ENCODE peak calls at places on chromosomes 12 and 14, in nine cellular contexts. Y is cardiac muscle cell, A is GM23338, Q is progenitor cell of endocrine pancreas, G is lower lobe of right lung, J is NB4, W is GM12865, K is transverse colon, Z is choroid plexus epithelial cell. R is an unnamed sample.

GRCh38 chr12:29762637-29763300 is 21.0 kb downstream of the TMTC1 start:
- DNase-seq in Y (no peak), A (no peak), Q (no peak), G (no peak), J (no peak), W (no peak), K (no peak), Z (no peak), R (no peak)

GRCh38 chr12:46260153-46260912 is 8.5 kb downstream of the SLC38A1 start:
- DNase-seq in Y (peak), A (peak), Q (no peak), G (no peak), J (no peak), W (no peak), K (no peak), Z (peak), R (no peak)

GRCh38 chr12:66965613-66966012 is 286.7 kb upstream of the GRIP1 start:
- DNase-seq in Y (no peak), A (no peak), Q (no peak), G (no peak), J (no peak), W (peak), K (no peak), Z (no peak), R (no peak)

GRCh38 chr14:53741379-53742225 is 215.0 kb downstream of the BMP4 start:
- DNase-seq in Y (no peak), A (no peak), Q (no peak), G (no peak), J (no peak), W (no peak), K (no peak), Z (no peak), R (no peak)

GRCh38 chr12:87870493-87870892 is 158.7 kb downstream of the C12orf50 start:
- DNase-seq in Y (no peak), A (no peak), Q (no peak), G (no peak), J (no peak), W (no peak), K (no peak), Z (no peak), R (no peak)

GRCh38 chr14:54169254-54169924 is 212.8 kb upstream of the BMP4 start:
- DNase-seq in Y (no peak), A (no peak), Q (no peak), G (no peak), J (no peak), W (no peak), K (no peak), Z (no peak), R (no peak)

GRCh38 chr14:82420874-82421273 is 887.2 kb upstream of the SEL1L start:
- DNase-seq in Y (no peak), A (no peak), Q (no peak), G (no peak), J (no peak), W (no peak), K (no peak), Z (no peak), R (no peak)

GRCh38 chr14:67883717-67884116 is 64.1 kb downstream of the RAD51B start:
- DNase-seq in Y (no peak), A (no peak), Q (no peak), G (no peak), J (peak), W (no peak), K (no peak), Z (peak), R (no peak)

GRCh38 chr14:99467338-99468075 is 13.2 kb downstream of the SETD3 start:
- DNase-seq in Y (peak), A (no peak), Q (no peak), G (no peak), J (no peak), W (no peak), K (no peak), Z (no peak), R (no peak)

GRCh38 chr12:68480526-68480925 is 130.2 kb upstream of the RAP1B start:
- DNase-seq in Y (no peak), A (no peak), Q (no peak), G (no peak), J (no peak), W (peak), K (no peak), Z (no peak), R (no peak)

DNA sequence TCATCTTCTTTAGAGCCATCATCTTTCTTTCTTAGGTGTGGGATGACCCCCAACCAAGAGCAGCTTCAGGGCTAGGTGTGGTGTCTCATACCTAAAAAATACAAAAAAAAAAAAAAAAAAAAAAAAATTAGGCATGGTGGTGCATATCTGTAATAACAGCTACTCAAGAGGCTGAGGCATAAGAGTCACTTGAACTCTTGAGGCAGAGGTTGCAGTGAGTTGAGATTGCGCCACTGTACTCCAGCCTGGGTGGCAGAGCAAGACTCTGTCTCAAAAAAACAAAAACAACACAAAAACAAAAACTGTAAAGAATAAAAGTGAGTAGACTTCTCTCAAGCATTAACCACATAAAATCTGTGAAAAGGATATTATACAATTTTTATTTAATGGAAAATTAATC is 8.0 kb upstream of the ATF7IP start:
- DNase-seq in Y (no peak), A (no peak), Q (no peak), G (no peak), J (no peak), W (no peak), K (no peak), Z (no peak), R (no peak)
- TF ChIP-seq CTCF in Y (no peak), A (no peak), Q (no peak), G (no peak), J (no peak), W (no peak), K (no peak), Z (no peak), R (no peak)

DNA sequence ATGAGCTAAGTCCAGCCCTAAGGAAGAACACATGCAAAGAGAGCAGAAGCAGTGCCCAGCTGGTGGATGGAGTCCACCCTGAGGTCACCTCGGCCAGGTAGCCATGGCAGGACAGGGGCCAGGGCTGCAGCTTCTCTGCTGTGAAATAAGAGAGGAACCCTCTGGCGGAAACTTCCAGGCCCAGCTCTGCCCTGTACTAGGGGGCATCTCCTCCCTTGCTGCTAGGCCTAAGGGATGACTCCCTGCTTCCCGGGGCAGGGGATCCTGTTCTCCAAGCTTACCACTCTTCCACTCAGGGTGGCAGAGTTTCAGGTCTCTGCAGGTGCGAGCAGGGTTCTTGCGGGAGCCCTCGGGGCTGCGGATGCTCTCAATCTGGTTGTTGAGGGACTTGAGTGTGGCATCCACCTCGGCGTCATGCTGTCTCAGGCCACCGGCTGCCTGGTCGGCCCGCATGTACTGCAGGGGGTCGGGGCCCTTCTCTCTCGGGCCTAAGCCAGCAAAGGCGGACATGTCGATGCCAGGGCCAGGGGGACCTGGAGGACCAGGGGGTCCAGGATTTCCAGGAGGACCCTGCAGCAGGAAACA is 11.7 kb downstream of the TMEM106C start:
- DNase-seq in Y (no peak), A (no peak), Q (no peak), G (no peak), J (no peak), W (no peak), K (no peak), Z (no peak), R (no peak)
- TF ChIP-seq CTCF in Y (no peak), A (no peak), Q (no peak), G (no peak), J (no peak), W (no peak), K (no peak), Z (no peak), R (no peak)

GRCh38 chr12:54958048-54958658 is 26.4 kb downstream of the TESPA1 start:
- DNase-seq in Y (peak), A (peak), Q (peak), G (no peak), J (peak), W (peak), K (peak), Z (peak), R (no peak)
- TF ChIP-seq CTCF in Y (peak), A (peak), Q (peak), G (peak), J (peak), W (peak), K (peak), Z (peak), R (peak)

GRCh38 chr12:14239935-14240872 is 125.3 kb upstream of the ATF7IP start:
- DNase-seq in Y (no peak), A (peak), Q (no peak), G (peak), J (peak), W (peak), K (peak), Z (no peak), R (no peak)

GRCh38 chr12:14243941-14244340 is 121.5 kb upstream of the ATF7IP start:
- DNase-seq in Y (no peak), A (no peak), Q (no peak), G (no peak), J (no peak), W (no peak), K (no peak), Z (no peak), R (no peak)

GRCh38 chr12:14239350-14239934 is 126.0 kb upstream of the ATF7IP start:
- DNase-seq in Y (peak), A (peak), Q (no peak), G (no peak), J (peak), W (peak), K (no peak), Z (peak), R (no peak)

GRCh38 chr12:14238224-14238792 is 127.2 kb upstream of the ATF7IP start:
- DNase-seq in Y (peak), A (peak), Q (no peak), G (no peak), J (peak), W (peak), K (no peak), Z (peak), R (no peak)

DNA sequence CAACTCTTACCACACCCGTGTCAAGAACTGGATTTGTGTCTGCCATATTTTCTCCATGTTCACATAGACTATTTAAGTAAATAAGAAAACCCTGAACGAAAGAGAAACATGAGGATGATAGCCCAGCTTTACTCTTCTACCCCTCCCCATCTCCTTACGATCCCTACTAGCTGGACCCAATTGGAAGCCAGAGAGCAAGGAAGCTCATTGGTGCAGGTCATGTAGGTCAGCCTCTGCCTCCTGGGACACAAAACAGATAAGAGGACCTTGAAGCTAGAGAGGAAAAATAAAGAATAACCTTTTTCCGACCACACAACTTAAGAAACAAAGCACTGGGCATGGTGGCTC is 124.6 kb upstream of the ATF7IP start:
- DNase-seq in Y (no peak), A (no peak), Q (no peak), G (no peak), J (no peak), W (no peak), K (no peak), Z (no peak), R (no peak)
- TF ChIP-seq CTCF in Y (no peak), A (no peak), Q (no peak), G (no peak), J (no peak), W (no peak), K (no peak), Z (no peak), R (no peak)

GRCh38 chr12:47397664-47398281 is 308.1 kb downstream of the RPAP3 start:
- DNase-seq in Y (no peak), A (peak), Q (no peak), G (no peak), J (peak), W (peak), K (no peak), Z (peak), R (no peak)
- TF ChIP-seq CTCF in Y (peak), A (peak), Q (no peak), G (peak), J (peak), W (no peak), K (peak), Z (peak), R (peak)

GRCh38 chr12:13024151-13024946 is 19.8 kb upstream of the FAM234B start:
- DNase-seq in Y (no peak), A (peak), Q (no peak), G (no peak), J (peak), W (no peak), K (peak), Z (peak), R (no peak)
- TF ChIP-seq CTCF in Y (peak), A (peak), Q (peak), G (no peak), J (peak), W (no peak), K (peak), Z (peak), R (peak)

GRCh38 chr12:65308001-65308400 is 29.5 kb downstream of the MSRB3 start:
- DNase-seq in Y (no peak), A (no peak), Q (no peak), G (no peak), J (peak), W (no peak), K (no peak), Z (peak), R (no peak)

GRCh38 chr12:65311260-65311659 is 32.8 kb downstream of the MSRB3 start:
- DNase-seq in Y (no peak), A (no peak), Q (no peak), G (no peak), J (no peak), W (no peak), K (no peak), Z (no peak), R (no peak)

GRCh38 chr12:65306229-65306602 is 27.7 kb downstream of the MSRB3 start:
- DNase-seq in Y (no peak), A (no peak), Q (no peak), G (no peak), J (no peak), W (no peak), K (no peak), Z (no peak), R (no peak)

GRCh38 chr12:65306603-65307501 is 28.4 kb downstream of the MSRB3 start:
- DNase-seq in Y (peak), A (peak), Q (no peak), G (peak), J (peak), W (peak), K (peak), Z (peak), R (no peak)

GRCh38 chr12:65308601-65309071 is 30.2 kb downstream of the MSRB3 start:
- DNase-seq in Y (no peak), A (no peak), Q (no peak), G (no peak), J (no peak), W (peak), K (no peak), Z (peak), R (no peak)
- TF ChIP-seq CTCF in Y (no peak), A (no peak), Q (no peak), G (no peak), J (no peak), W (no peak), K (no peak), Z (no peak), R (no peak)

DNA sequence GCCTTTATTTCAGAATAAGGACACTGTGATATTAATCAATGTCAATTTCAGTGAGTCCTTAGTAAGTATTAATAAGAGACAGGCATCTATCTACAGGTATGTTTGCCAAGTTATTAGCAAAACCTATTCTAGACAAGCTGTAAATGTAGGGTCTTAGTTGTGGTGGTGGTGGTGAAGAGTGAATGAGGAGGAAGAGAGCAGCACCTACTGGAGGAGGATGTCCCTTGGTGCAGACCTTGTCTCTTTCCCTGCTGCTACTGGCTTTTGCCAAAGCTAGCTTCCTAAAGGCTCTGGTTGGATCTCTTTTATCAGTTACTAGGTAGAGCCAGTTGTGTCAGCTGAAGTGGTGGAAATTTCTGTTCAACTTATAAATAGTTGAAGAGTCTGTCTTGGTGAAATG is 304.8 kb upstream of the ATP2B1 start:
- DNase-seq in Y (no peak), A (peak), Q (no peak), G (no peak), J (peak), W (peak), K (no peak), Z (peak), R (no peak)
- TF ChIP-seq CTCF in Y (peak), A (peak), Q (no peak), G (no peak), J (peak), W (peak), K (no peak), Z (peak), R (peak)

GRCh38 chr12:6837370-6838060 is 3.2 kb upstream of the GNB3 start:
- DNase-seq in Y (no peak), A (no peak), Q (no peak), G (no peak), J (no peak), W (no peak), K (no peak), Z (no peak), R (no peak)
- TF ChIP-seq CTCF in Y (no peak), A (no peak), Q (no peak), G (no peak), J (no peak), W (no peak), K (no peak), Z (no peak), R (no peak)

GRCh38 chr12:98224584-98225221 is 290.7 kb upstream of the TMPO start:
- DNase-seq in Y (no peak), A (no peak), Q (no peak), G (no peak), J (no peak), W (peak), K (no peak), Z (no peak), R (no peak)

GRCh38 chr12:98228619-98229538 is 286.5 kb upstream of the TMPO start:
- DNase-seq in Y (no peak), A (no peak), Q (no peak), G (no peak), J (no peak), W (no peak), K (no peak), Z (no peak), R (no peak)

GRCh38 chr12:98232753-98233385 is 282.5 kb upstream of the TMPO start:
- DNase-seq in Y (no peak), A (no peak), Q (no peak), G (no peak), J (no peak), W (no peak), K (no peak), Z (no peak), R (no peak)

GRCh38 chr12:98229539-98229921 is 285.9 kb upstream of the TMPO start:
- DNase-seq in Y (no peak), A (no peak), Q (no peak), G (no peak), J (no peak), W (no peak), K (no peak), Z (no peak), R (no peak)

GRCh38 chr12:98227162-98227561 is 288.2 kb upstream of the TMPO start:
- DNase-seq in Y (peak), A (peak), Q (no peak), G (no peak), J (peak), W (peak), K (no peak), Z (peak), R (no peak)
- TF ChIP-seq CTCF in Y (peak), A (peak), Q (peak), G (peak), J (peak), W (peak), K (peak), Z (peak), R (peak)

R was measured in osteocyte.